ENCODE peak calls at places on chromosomes 12 and 14, in seven cellular contexts. I, V, Z, D, A, Y and S are unnamed samples.

GRCh38 chr12:643478-644292 is 19.6 kb downstream of the NINJ2 start:
- DNase-seq in D (no peak), Z (peak), Y (no peak), I (peak), A (no peak), V (no peak), S (no peak)

GRCh38 chr12:4024701-4025419 is 151.7 kb upstream of the PARP11 start:
- DNase-seq in D (no peak), V (no peak), Y (no peak), A (no peak), I (no peak), Z (no peak), S (no peak)

GRCh38 chr12:4997939-4998338 is 45.7 kb upstream of the KCNA5 start:
- DNase-seq in V (no peak), A (peak), I (no peak), Y (peak), Z (no peak), D (peak), S (no peak)

GRCh38 chr14:61257469-61258057 is 23.6 kb downstream of the TMEM30B start:
- DNase-seq in I (no peak), Y (no peak), A (no peak), D (no peak), Z (no peak), V (no peak), S (no peak)

GRCh38 chr12:14365294-14366210 is at the start of gene ATF7IP:
- DNase-seq in I (peak), V (peak), A (peak), D (peak), Z (peak), Y (peak), S (peak)

GRCh38 chr12:130650131-130650530 is 66.0 kb downstream of the RIMBP2 start:
- DNase-seq in D (no peak), A (no peak), Y (no peak), I (no peak), Z (no peak), V (no peak), S (no peak)

GRCh38 chr14:92600318-92601053 is 86.9 kb downstream of the RIN3 start:
- DNase-seq in I (no peak), A (no peak), D (peak), Z (no peak), Y (peak), V (no peak), S (no peak)

GRCh38 chr14:86858043-86858442 is 1134.9 kb downstream of the GALC start:
- DNase-seq in A (no peak), Y (no peak), D (peak), V (no peak), I (no peak), Z (no peak), S (no peak)

GRCh38 chr12:132176920-132177551 is 32.8 kb downstream of the NOC4L start:
- DNase-seq in Y (no peak), D (no peak), V (no peak), Z (no peak), I (no peak), A (no peak), S (no peak)

GRCh38 chr12:116977465-116978380 is 67.0 kb downstream of the FBXW8 start:
- DNase-seq in V (no peak), D (no peak), I (no peak), A (no peak), Y (no peak), Z (no peak), S (no peak)

GRCh38 chr12:102957339-102958050 is at the start of gene ASCL1:
- DNase-seq in D (peak), Y (peak), Z (no peak), I (no peak), V (no peak), A (no peak), S (no peak)

GRCh38 chr12:95204141-95204866 is 13.0 kb downstream of the FGD6 start:
- DNase-seq in A (peak), Z (no peak), I (no peak), D (peak), V (peak), Y (peak), S (no peak)

GRCh38 chr12:15966426-15966825 is 55.3 kb downstream of the DERA start:
- DNase-seq in Y (peak), D (no peak), Z (no peak), A (peak), V (no peak), I (no peak), S (no peak)

GRCh38 chr14:93246534-93246933 is 39.5 kb downstream of the UBR7 start:
- DNase-seq in Z (no peak), D (no peak), V (no peak), A (no peak), I (no peak), Y (no peak), S (no peak)

GRCh38 chr12:25102402-25102801 is 92.6 kb downstream of the DNAI7 start:
- DNase-seq in Z (no peak), D (no peak), A (no peak), I (no peak), V (no peak), Y (no peak), S (no peak)

GRCh38 chr14:35879654-35880249 is 53.6 kb downstream of the BRMS1L start:
- DNase-seq in Z (no peak), V (no peak), D (peak), Y (peak), A (no peak), I (no peak), S (no peak)

GRCh38 chr12:39912211-39912980 is 193.5 kb downstream of the SLC2A13 start:
- DNase-seq in V (no peak), I (peak), D (no peak), Y (no peak), A (no peak), Z (peak), S (no peak)

GRCh38 chr12:114636723-114637480 is 47.1 kb downstream of the TBX3 start:
- DNase-seq in Y (peak), D (peak), I (no peak), A (no peak), V (no peak), Z (no peak), S (peak)

GRCh38 chr12:44523828-44524227 is 352.3 kb downstream of the NELL2 start:
- DNase-seq in Z (no peak), A (no peak), I (no peak), Y (no peak), V (no peak), D (no peak), S (no peak)

GRCh38 chr14:64238049-64238448 is 56.1 kb downstream of the ESR2 start:
- DNase-seq in Z (no peak), Y (no peak), A (no peak), V (no peak), D (no peak), I (no peak), S (no peak)

GRCh38 chr14:70827366-70828151 is 18.2 kb upstream of the MAP3K9 start:
- DNase-seq in I (no peak), A (no peak), V (no peak), Y (peak), Z (no peak), D (no peak), S (no peak)
- TF ChIP-seq CTCF in I (no peak), A (no peak), V (no peak), Y (no peak), Z (no peak), D (no peak), S (no peak)

DNA sequence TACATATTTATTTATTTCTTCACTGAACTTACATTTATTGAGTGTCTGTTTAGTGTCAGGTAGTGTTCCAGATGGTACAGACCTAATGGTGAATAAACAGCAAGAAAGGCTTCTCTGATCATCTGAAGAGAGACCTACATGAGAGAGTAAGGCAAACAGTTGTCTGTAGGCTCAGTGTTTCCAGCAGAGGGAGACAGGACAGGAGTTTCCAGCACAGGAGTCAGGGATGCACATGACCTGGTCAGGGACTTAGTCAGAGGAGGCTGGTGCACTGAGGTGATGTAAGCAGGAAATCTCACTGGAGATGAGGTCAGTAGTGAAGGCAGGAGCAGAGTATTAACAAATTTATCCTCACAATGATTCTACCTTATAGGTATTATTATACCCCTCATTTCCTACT is 233.2 kb downstream of the MDGA2 start:
- DNase-seq in D (no peak), Z (no peak), A (peak), I (no peak), V (no peak), Y (peak), S (no peak)
- TF ChIP-seq CTCF in D (no peak), Z (no peak), A (peak), I (peak), V (no peak), Y (no peak), S (peak)

GRCh38 chr14:38616959-38617358 is 361.1 kb upstream of the CLEC14A start:
- DNase-seq in A (no peak), Z (peak), V (no peak), D (no peak), Y (no peak), I (no peak), S (no peak)

GRCh38 chr14:38623661-38624060 is 367.8 kb upstream of the CLEC14A start:
- DNase-seq in Z (no peak), A (no peak), Y (no peak), V (no peak), D (no peak), I (no peak), S (no peak)

DNA sequence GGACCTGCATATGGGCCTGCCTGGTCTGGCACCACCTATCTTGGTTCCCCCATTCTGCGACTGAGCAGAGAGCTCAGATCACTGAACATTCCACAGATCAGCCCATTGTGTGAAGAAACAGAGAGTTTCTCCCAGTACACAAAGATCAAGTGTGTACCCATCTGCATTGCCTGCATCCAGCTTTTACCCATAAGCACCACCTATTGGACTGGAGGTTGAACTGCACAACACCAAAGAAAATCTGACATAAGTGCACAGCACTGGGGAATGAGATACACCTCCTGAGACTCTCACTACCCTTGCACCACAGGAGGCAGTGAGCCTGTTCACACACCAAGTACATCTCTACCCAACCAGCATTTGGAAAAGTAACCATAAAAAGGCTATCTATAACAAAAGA is 362.6 kb upstream of the CLEC14A start:
- DNase-seq in Z (no peak), I (no peak), Y (no peak), V (no peak), D (no peak), A (no peak), S (no peak)
- TF ChIP-seq CTCF in Z (no peak), I (no peak), Y (no peak), V (no peak), D (no peak), A (peak), S (peak)

GRCh38 chr14:56686416-56686815 is 106.8 kb downstream of the TMEM260 start:
- DNase-seq in V (no peak), A (no peak), Y (no peak), I (peak), D (no peak), Z (no peak), S (no peak)
- TF ChIP-seq CTCF in V (no peak), A (peak), Y (no peak), I (peak), D (no peak), Z (no peak), S (peak)

GRCh38 chr12:93569301-93569655 is 3.2 kb upstream of the SOCS2 start:
- DNase-seq in D (no peak), I (no peak), Z (no peak), Y (no peak), A (no peak), V (no peak), S (no peak)

GRCh38 chr12:93571854-93572711 is at the start of gene SOCS2:
- DNase-seq in Y (peak), V (no peak), I (peak), A (no peak), D (no peak), Z (peak), S (peak)

GRCh38 chr12:93571360-93571853 is 1.1 kb upstream of the SOCS2 start:
- DNase-seq in Z (peak), I (peak), Y (peak), V (no peak), D (peak), A (no peak), S (peak)

GRCh38 chr12:93569656-93570551 is 2.6 kb upstream of the SOCS2 start:
- DNase-seq in V (peak), I (peak), D (peak), Y (peak), Z (peak), A (no peak), S (peak)

DNA sequence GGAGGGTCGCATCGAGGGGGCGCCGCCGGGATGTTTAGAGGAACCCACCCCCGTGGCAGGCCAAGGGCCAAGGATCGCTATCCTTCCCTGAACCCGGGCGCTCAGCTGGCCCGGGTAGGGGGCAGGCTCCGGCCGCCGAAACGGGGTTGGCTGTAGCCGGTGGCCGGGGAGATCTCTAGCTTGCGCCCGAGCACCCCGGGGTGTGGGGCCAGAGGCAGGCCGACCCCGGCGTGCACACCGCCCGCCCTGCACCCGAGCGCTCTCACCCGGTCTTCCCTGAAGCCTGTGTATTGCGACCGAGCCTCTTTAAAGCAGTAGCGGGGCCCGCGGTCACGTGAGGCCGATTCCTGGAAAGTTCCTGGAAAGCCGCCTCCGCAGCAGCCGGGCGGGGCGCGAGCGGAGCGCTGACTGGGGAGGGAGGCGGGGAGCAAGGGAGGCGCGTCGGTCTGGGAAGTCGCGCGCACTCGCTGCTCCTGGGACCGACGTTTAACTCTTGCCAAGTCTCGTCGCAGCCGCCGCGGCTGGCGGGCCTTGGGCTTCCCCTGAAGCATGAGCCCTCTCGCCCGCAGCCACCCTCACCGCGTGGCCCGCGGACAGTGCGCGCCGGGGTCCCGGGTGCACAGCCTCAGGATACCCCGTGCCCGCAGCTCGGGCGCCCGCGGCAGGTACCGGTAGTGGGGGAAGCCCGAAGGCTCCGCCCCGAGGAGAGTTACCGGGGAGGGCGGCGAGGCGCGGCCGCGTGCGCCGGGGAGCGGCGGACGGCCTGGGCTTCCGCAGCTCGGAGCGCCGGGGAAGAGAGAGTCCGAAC is 1.7 kb upstream of the SOCS2 start:
- DNase-seq in D (peak), Y (peak), A (peak), Z (peak), I (peak), V (peak), S (peak)
- TF ChIP-seq CTCF in D (no peak), Y (no peak), A (no peak), Z (no peak), I (no peak), V (no peak), S (no peak)

DNA sequence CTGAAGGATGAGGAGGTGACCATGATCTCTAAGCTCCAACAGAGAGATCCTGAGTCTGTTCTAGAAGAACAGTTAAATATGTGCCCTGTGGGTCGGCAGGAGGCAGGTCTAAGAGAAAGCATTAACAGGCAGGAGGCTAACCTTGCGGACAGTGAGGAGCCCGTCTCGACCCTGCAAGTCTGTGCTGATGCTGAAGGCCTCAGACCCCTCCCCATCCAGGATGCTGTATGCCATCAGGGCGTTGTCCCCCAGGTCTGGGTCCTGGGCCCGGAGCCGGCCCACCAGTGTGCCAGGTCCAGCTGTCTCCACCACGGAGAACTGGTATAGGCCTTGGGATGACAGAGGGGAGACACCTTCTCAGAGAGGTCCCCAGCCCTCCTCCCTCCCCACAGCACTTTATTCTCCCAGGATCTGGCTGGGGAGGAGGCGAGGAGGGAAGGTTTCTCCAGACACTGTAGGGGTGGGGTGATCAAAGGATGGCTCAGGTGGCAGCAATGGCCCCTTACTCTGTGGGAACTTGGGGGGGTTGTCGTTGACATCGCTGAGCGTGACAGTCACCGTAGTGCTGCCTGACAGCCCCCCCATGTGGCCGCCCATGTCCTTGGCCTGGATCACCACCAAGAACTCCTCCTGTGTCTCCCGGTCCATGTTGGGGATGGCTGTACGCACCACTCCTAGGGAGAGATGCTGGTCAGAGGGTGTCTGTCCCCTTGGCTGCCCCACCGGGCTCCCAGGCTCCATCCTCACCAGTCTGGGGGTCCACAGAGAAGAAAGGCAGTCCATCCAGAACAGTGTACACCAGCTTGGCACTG is 3.1 kb downstream of the CDH24 start:
- DNase-seq in I (no peak), D (no peak), Z (peak), Y (peak), A (no peak), V (no peak), S (no peak)
- TF ChIP-seq CTCF in I (peak), D (no peak), Z (peak), Y (peak), A (peak), V (no peak), S (peak)

DNA sequence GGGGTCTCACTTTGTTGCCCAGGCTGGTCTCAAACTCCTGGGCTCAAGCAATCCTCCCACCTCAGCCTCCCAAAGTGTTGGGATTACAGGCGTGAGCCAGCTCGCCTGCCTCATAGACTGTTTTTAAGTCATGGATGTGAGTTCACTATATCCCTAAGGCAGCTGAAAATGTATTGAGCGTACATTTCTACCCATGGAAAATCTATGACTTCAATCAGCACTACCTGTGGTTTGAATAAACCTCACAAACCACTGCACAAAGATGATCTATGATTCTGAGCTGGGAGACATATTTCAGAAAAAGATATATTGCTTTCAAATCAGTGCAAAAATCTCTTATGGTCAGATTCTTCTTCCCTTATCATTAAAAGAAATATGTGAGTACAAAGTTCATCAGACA is 22.5 kb downstream of the GCN1 start:
- DNase-seq in Z (no peak), A (no peak), V (no peak), I (no peak), D (no peak), Y (no peak), S (no peak)
- TF ChIP-seq CTCF in Z (no peak), A (no peak), V (no peak), I (no peak), D (no peak), Y (no peak), S (no peak)